ENCODE peak calls at places on chromosomes 4 and X, in eight cellular contexts. One of them, this sample, is unnamed.

GRCh38 chrX:40552768-40553167 is 28.0 kb upstream of the ATP6AP2 start:
- DNase-seq in activated T-cell treated with anti-CD3 and anti-CD28 coated beads, Interleukin-2, amount 50 U/mL, for 72 hours: no peak
- DNase-seq in esophagus squamous epithelium: no peak
- DNase-seq in H9: no peak
- DNase-seq in stimulated activated naive CD8-positive, alpha-beta T cell treated with anti-CD3 and anti-CD28 coated beads, Interleukin-15, Interleukin-2, amounts not matched to agents 100 U/mL and 50 U/mL, for 24 hours: no peak
- DNase-seq in progenitor cell of endocrine pancreas: no peak
- DNase-seq in A549: peak; percentile 15
- DNase-seq in GM23338: no peak
- DNase-seq in this sample: no peak

GRCh38 chrX:17519349-17519748 is 144.3 kb downstream of the NHS start:
- DNase-seq in esophagus squamous epithelium: no peak
- DNase-seq in progenitor cell of endocrine pancreas: no peak
- DNase-seq in activated T-cell treated with anti-CD3 and anti-CD28 coated beads, Interleukin-2, amount 50 U/mL, for 72 hours: no peak
- DNase-seq in stimulated activated naive CD8-positive, alpha-beta T cell treated with anti-CD3 and anti-CD28 coated beads, Interleukin-15, Interleukin-2, amounts not matched to agents 100 U/mL and 50 U/mL, for 24 hours: no peak
- DNase-seq in GM23338: no peak
- DNase-seq in H9: no peak
- DNase-seq in A549: no peak
- DNase-seq in this sample: no peak

GRCh38 chr4:147822128-147822527 is 90.2 kb downstream of the ARHGAP10 start:
- DNase-seq in stimulated activated naive CD8-positive, alpha-beta T cell treated with anti-CD3 and anti-CD28 coated beads, Interleukin-15, Interleukin-2, amounts not matched to agents 100 U/mL and 50 U/mL, for 24 hours: no peak
- DNase-seq in A549: no peak
- DNase-seq in esophagus squamous epithelium: no peak
- DNase-seq in activated T-cell treated with anti-CD3 and anti-CD28 coated beads, Interleukin-2, amount 50 U/mL, for 72 hours: no peak
- DNase-seq in progenitor cell of endocrine pancreas: no peak
- DNase-seq in GM23338: no peak
- DNase-seq in H9: no peak
- DNase-seq in this sample: no peak

GRCh38 chr4:81915430-81915829 is 443.7 kb upstream of the RASGEF1B start:
- DNase-seq in H9: no peak
- DNase-seq in activated T-cell treated with anti-CD3 and anti-CD28 coated beads, Interleukin-2, amount 50 U/mL, for 72 hours: no peak
- DNase-seq in progenitor cell of endocrine pancreas: no peak
- DNase-seq in A549: no peak
- DNase-seq in GM23338: no peak
- DNase-seq in stimulated activated naive CD8-positive, alpha-beta T cell treated with anti-CD3 and anti-CD28 coated beads, Interleukin-15, Interleukin-2, amounts not matched to agents 100 U/mL and 50 U/mL, for 24 hours: no peak
- DNase-seq in esophagus squamous epithelium: no peak
- DNase-seq in this sample: no peak

GRCh38 chrX:50114113-50114512 is 86.7 kb downstream of the AKAP4 start:
- DNase-seq in progenitor cell of endocrine pancreas: no peak
- DNase-seq in H9: no peak
- DNase-seq in GM23338: peak; percentile 40
- DNase-seq in activated T-cell treated with anti-CD3 and anti-CD28 coated beads, Interleukin-2, amount 50 U/mL, for 72 hours: no peak
- DNase-seq in esophagus squamous epithelium: no peak
- DNase-seq in stimulated activated naive CD8-positive, alpha-beta T cell treated with anti-CD3 and anti-CD28 coated beads, Interleukin-15, Interleukin-2, amounts not matched to agents 100 U/mL and 50 U/mL, for 24 hours: no peak
- DNase-seq in A549: no peak
- DNase-seq in this sample: no peak

GRCh38 chr4:174521800-174522182 is 497 bp downstream of the HPGD start:
- DNase-seq in A549: no peak
- DNase-seq in GM23338: peak; percentile 42
- DNase-seq in progenitor cell of endocrine pancreas: no peak
- DNase-seq in H9: peak; percentile 35
- DNase-seq in stimulated activated naive CD8-positive, alpha-beta T cell treated with anti-CD3 and anti-CD28 coated beads, Interleukin-15, Interleukin-2, amounts not matched to agents 100 U/mL and 50 U/mL, for 24 hours: peak; percentile 6
- DNase-seq in esophagus squamous epithelium: no peak
- DNase-seq in activated T-cell treated with anti-CD3 and anti-CD28 coated beads, Interleukin-2, amount 50 U/mL, for 72 hours: no peak
- DNase-seq in this sample: peak; percentile 5

GRCh38 chr4:186701273-186701672 is 22.4 kb downstream of the FAT1 start:
- DNase-seq in stimulated activated naive CD8-positive, alpha-beta T cell treated with anti-CD3 and anti-CD28 coated beads, Interleukin-15, Interleukin-2, amounts not matched to agents 100 U/mL and 50 U/mL, for 24 hours: no peak
- DNase-seq in GM23338: peak; percentile 91
- DNase-seq in progenitor cell of endocrine pancreas: no peak
- DNase-seq in activated T-cell treated with anti-CD3 and anti-CD28 coated beads, Interleukin-2, amount 50 U/mL, for 72 hours: no peak
- DNase-seq in esophagus squamous epithelium: no peak
- DNase-seq in A549: no peak
- DNase-seq in H9: peak; percentile 84
- DNase-seq in this sample: no peak

GRCh38 chr4:153115322-153116100 is 88.7 kb upstream of the TRIM2 start:
- DNase-seq in stimulated activated naive CD8-positive, alpha-beta T cell treated with anti-CD3 and anti-CD28 coated beads, Interleukin-15, Interleukin-2, amounts not matched to agents 100 U/mL and 50 U/mL, for 24 hours: peak; percentile 75
- DNase-seq in A549: peak; percentile 52
- DNase-seq in activated T-cell treated with anti-CD3 and anti-CD28 coated beads, Interleukin-2, amount 50 U/mL, for 72 hours: peak; percentile 74
- DNase-seq in GM23338: no peak
- DNase-seq in H9: no peak
- DNase-seq in esophagus squamous epithelium: no peak
- DNase-seq in progenitor cell of endocrine pancreas: no peak
- DNase-seq in this sample: no peak

This sample was measured in T47D.